ENCODE peak calls at places on chromosomes 12 and 14, in six cellular contexts. A is heart right ventricle, Q is fibroblast of the aortic adventitia, O is left ventricle myocardium inferior, V is neural progenitor cell, B is AG04449. K is an unnamed sample.
A peak's percentile ranks its signal among the peaks of the same experiment; 100 is the strongest.

GRCh38 chr12:70732287-70732686 is 95.1 kb upstream of the PTPRB start:
- DNase-seq in A (no peak), V (no peak), O (no peak), B (no peak), Q (no peak), K (no peak)

GRCh38 chr14:42424501-42424900 is 817.8 kb downstream of the LRFN5 start:
- DNase-seq in V (no peak), Q (peak; percentile 36), B (no peak), A (no peak), O (no peak), K (no peak)

GRCh38 chr14:101196051-101196450 is 292.5 kb upstream of the RTL1 start:
- DNase-seq in A (no peak), V (no peak), B (no peak), Q (no peak), O (no peak), K (no peak)

GRCh38 chr14:35121026-35121886 is 534 bp downstream of the PPP2R3C start:
- DNase-seq in Q (peak; percentile 32), V (no peak), B (no peak), O (peak; percentile 17), A (peak; percentile 14), K (no peak)

GRCh38 chr12:119229837-119230236 is 51.1 kb downstream of the HSPB8 start:
- DNase-seq in O (peak; percentile 35), V (peak; percentile 84), A (peak; percentile 27), Q (peak; percentile 53), B (no peak), K (no peak)

GRCh38 chr12:120350576-120351350 is 18.2 kb downstream of the MSI1 start:
- DNase-seq in B (no peak), V (no peak), A (no peak), O (no peak), Q (no peak), K (no peak)

GRCh38 chr12:101781834-101782543 is 42.7 kb upstream of the SYCP3 start:
- DNase-seq in B (peak; percentile 17), O (no peak), Q (peak; percentile 69), V (no peak), A (no peak), K (no peak)

GRCh38 chr12:1439687-1440086 is 154.7 kb downstream of the FBXL14 start:
- DNase-seq in Q (no peak), A (no peak), B (no peak), V (no peak), O (no peak), K (no peak)

GRCh38 chr12:106106892-106107291 is 31.9 kb downstream of the NUAK1 start:
- DNase-seq in A (no peak), B (no peak), Q (no peak), O (no peak), V (peak; percentile 62), K (no peak)

GRCh38 chr14:101066826-101067508 is 163.4 kb upstream of the RTL1 start:
- DNase-seq in Q (no peak), B (no peak), V (no peak), A (no peak), O (no peak), K (peak; percentile 13)

GRCh38 chr12:2339022-2339431 is 286.2 kb downstream of the CACNA1C start:
- DNase-seq in A (no peak), V (no peak), Q (peak; percentile 82), O (no peak), B (peak; percentile 45), K (no peak)

GRCh38 chr14:105064721-105065143 is 498 bp downstream of the GPR132 start:
- DNase-seq in B (no peak), Q (peak; percentile 33), V (peak; percentile 52), O (no peak), A (no peak), K (no peak)

GRCh38 chr12:58349161-58349560 is 407.8 kb downstream of the ATP23 start:
- DNase-seq in O (no peak), Q (peak; percentile 33), A (no peak), V (no peak), B (no peak), K (no peak)

GRCh38 chr14:86015511-86015910 is 485.6 kb downstream of the FLRT2 start:
- DNase-seq in B (no peak), V (no peak), O (no peak), Q (no peak), A (no peak), K (no peak)

GRCh38 chr12:10406725-10407124 is 2.8 kb downstream of the KLRC4 start:
- DNase-seq in Q (no peak), O (no peak), A (no peak), B (no peak), V (no peak), K (no peak)

GRCh38 chr12:50166776-50167025 is 468 bp downstream of the CERS5 start:
- DNase-seq in O (peak; percentile 32), B (no peak), Q (no peak), A (no peak), V (no peak), K (no peak)

GRCh38 chr12:92717202-92717601 is 14.4 kb downstream of the PLEKHG7 start:
- DNase-seq in V (peak; percentile 23), O (no peak), Q (peak; percentile 71), B (no peak), A (no peak), K (no peak)

GRCh38 chr12:58877243-58877743 is 43.0 kb downstream of the LRIG3 start:
- DNase-seq in V (no peak), A (no peak), B (peak; percentile 97), Q (peak; percentile 45), O (no peak), K (no peak)

GRCh38 chr12:29033519-29033918 is 115.6 kb upstream of the FAR2 start:
- DNase-seq in O (no peak), V (no peak), Q (no peak), A (no peak), B (no peak), K (no peak)

GRCh38 chr12:127781336-127781735 is 485.6 kb upstream of the TMEM132C start:
- DNase-seq in Q (peak; percentile 39), B (no peak), A (no peak), V (no peak), O (no peak), K (no peak)

GRCh38 chr12:62123721-62124203 is 136.4 kb upstream of the USP15 start:
- DNase-seq in Q (peak; percentile 57), A (no peak), V (peak; percentile 67), O (no peak), B (peak; percentile 5), K (no peak)

GRCh38 chr12:123934829-123935228 is 37.8 kb downstream of the CCDC92 start:
- DNase-seq in A (no peak), V (no peak), B (no peak), Q (no peak), O (no peak), K (no peak)

GRCh38 chr14:104725772-104726548 is 1.9 kb downstream of the ADSS1 start:
- DNase-seq in O (no peak), A (no peak), B (no peak), Q (no peak), V (no peak), K (no peak)

GRCh38 chr14:68271996-68272395 is 452.4 kb downstream of the RAD51B start:
- DNase-seq in Q (no peak), A (no peak), O (no peak), V (no peak), B (no peak), K (no peak)

GRCh38 chr14:68278568-68279436 is 459.2 kb downstream of the RAD51B start:
- DNase-seq in A (no peak), Q (peak; percentile 43), V (no peak), O (no peak), B (no peak), K (no peak)

GRCh38 chr14:68279437-68279720 is 459.8 kb downstream of the RAD51B start:
- DNase-seq in V (no peak), B (no peak), A (no peak), Q (no peak), O (no peak), K (no peak)

GRCh38 chr14:68270342-68270741 is 450.8 kb downstream of the RAD51B start:
- DNase-seq in O (no peak), V (no peak), Q (no peak), A (no peak), B (no peak), K (no peak)

DNA sequence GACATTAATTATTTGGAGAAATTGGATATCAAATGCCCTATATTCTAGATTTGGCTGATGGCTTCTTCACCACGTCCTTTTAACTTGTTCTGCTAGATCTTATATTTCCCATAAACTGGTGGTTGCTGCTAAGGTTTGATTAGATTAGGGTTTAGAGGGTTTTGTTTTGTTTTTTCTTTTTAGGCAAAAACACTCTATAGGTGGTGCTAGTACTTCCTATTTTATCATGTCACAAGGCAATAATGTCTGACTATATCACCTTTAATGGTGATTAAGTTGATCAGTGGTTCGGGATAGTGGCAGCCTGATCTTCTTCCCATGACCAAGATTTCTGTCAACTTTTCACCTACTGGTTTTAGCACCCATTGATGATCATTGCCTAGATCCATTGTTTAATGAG is 455.1 kb downstream of the RAD51B start:
- DNase-seq in A (no peak), Q (no peak), V (no peak), B (no peak), O (no peak), K (no peak)
- TF ChIP-seq CTCF in A (no peak), Q (no peak), V (no peak), B (no peak), O (no peak), K (no peak)

GRCh38 chr14:70451874-70452273 is at the start of gene ADAM21:
- DNase-seq in V (no peak), B (no peak), A (no peak), O (no peak), Q (no peak), K (no peak)
- TF ChIP-seq CTCF in V (no peak), B (no peak), A (no peak), O (no peak), Q (no peak), K (no peak)

GRCh38 chr12:67996347-67996746 is 7.1 kb downstream of the IFNG-AS1 start:
- DNase-seq in A (no peak), V (no peak), B (no peak), Q (no peak), O (no peak), K (no peak)

GRCh38 chr12:67993143-67993542 is 3.9 kb downstream of the IFNG-AS1 start:
- DNase-seq in V (no peak), Q (no peak), A (no peak), O (no peak), B (no peak), K (no peak)

GRCh38 chr12:67998379-67998778 is 9.1 kb downstream of the IFNG-AS1 start:
- DNase-seq in B (no peak), Q (no peak), V (no peak), A (no peak), O (no peak), K (no peak)

GRCh38 chr12:67991158-67991557 is 1.9 kb downstream of the IFNG-AS1 start:
- DNase-seq in A (no peak), B (no peak), Q (no peak), V (no peak), O (no peak), K (no peak)

GRCh38 chr12:67994046-67994445 is 4.8 kb downstream of the IFNG-AS1 start:
- DNase-seq in O (no peak), V (no peak), Q (no peak), B (no peak), A (no peak), K (no peak)
- TF ChIP-seq CTCF in O (no peak), V (peak; percentile 38), Q (no peak), B (no peak), A (no peak), K (no peak)

DNA sequence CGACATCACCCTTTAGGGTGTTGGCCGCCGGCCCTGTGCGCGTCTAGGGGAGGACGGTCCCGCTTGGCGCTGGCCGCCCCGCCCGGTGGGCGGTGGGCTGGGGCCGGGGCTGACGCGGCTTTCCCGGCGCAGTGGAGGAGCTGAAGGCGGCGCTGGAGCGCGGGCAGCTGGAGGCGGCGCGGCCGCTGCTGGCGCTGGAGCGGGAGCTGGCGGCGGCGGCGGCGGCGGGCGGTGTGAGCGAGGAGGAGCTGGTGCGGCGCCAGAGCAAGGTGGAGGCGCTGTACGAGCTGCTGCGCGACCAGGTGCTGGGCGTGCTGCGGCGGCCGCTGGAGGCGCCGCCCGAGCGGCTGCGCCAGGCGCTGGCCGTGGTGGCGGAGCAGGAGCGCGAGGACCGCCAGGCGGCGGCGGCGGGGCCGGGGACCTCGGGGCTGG is 3.6 kb downstream of the TNFAIP2 start:
- DNase-seq in A (peak; percentile 62), O (peak; percentile 60), V (peak; percentile 95), B (no peak), Q (no peak), K (no peak)
- TF ChIP-seq CTCF in A (peak; percentile 15), O (peak; percentile 36), V (peak; percentile 46), B (no peak), Q (no peak), K (no peak)